ENCODE peak calls at places on chromosome X, in six cellular contexts. Q, D, H, L, V and C are unnamed samples.

GRCh38 chrX:151176351-151176750 is at the start of gene GPR50:
- DNase-seq in Q (no peak), D (no peak), H (no peak), L (no peak), V (no peak), C (no peak)

GRCh38 chrX:72080150-72080549 is 51.6 kb downstream of the RTL5 start:
- DNase-seq in Q (no peak), D (no peak), H (no peak), L (no peak), V (no peak), C (no peak)

GRCh38 chrX:8607326-8607725 is 124.6 kb downstream of the ANOS1 start:
- DNase-seq in Q (peak), D (no peak), H (no peak), L (peak), V (no peak), C (no peak)

GRCh38 chrX:153398275-153398960 is 2.7 kb downstream of the PNMA6E start:
- DNase-seq in Q (no peak), D (no peak), H (no peak), L (no peak), V (no peak), C (no peak)

GRCh38 chrX:6574762-6575161 is 39.8 kb upstream of the VCX3A start:
- DNase-seq in Q (no peak), D (no peak), H (no peak), L (no peak), V (no peak), C (no peak)

GRCh38 chrX:100642296-100642695 is 1.7 kb upstream of the SRPX2 start:
- DNase-seq in Q (no peak), D (no peak), H (no peak), L (no peak), V (no peak), C (no peak)

GRCh38 chrX:129663171-129663570 is 8.4 kb upstream of the APLN start:
- DNase-seq in Q (no peak), D (no peak), H (no peak), L (no peak), V (no peak), C (no peak)

GRCh38 chrX:121755541-121755940 is 708.1 kb downstream of the GLUD2 start:
- DNase-seq in Q (no peak), D (no peak), H (no peak), L (no peak), V (no peak), C (no peak)

GRCh38 chrX:31340587-31340986 is 268.7 kb upstream of the FTHL17 start:
- DNase-seq in Q (no peak), D (no peak), H (no peak), L (no peak), V (no peak), C (no peak)

GRCh38 chrX:50618788-50619558 is 148.3 kb upstream of the DGKK start:
- DNase-seq in Q (no peak), D (no peak), H (no peak), L (no peak), V (no peak), C (no peak)

GRCh38 chrX:80765226-80765625 is 44.5 kb downstream of the BRWD3 start:
- DNase-seq in Q (peak), D (no peak), H (no peak), L (peak), V (no peak), C (no peak)

GRCh38 chrX:115373308-115373707 is 83.8 kb downstream of the LUZP4 start:
- DNase-seq in Q (no peak), D (no peak), H (no peak), L (no peak), V (no peak), C (no peak)

GRCh38 chrX:53073115-53073581 is 9.0 kb upstream of the TSPYL2 start:
- DNase-seq in Q (no peak), D (no peak), H (no peak), L (no peak), V (no peak), C (no peak)

GRCh38 chrX:123736333-123736921 is 3.6 kb upstream of the THOC2 start:
- DNase-seq in Q (no peak), D (no peak), H (no peak), L (no peak), V (no peak), C (no peak)

GRCh38 chrX:13254870-13255269 is 65.0 kb downstream of the ATXN3L start:
- DNase-seq in Q (no peak), D (no peak), H (no peak), L (no peak), V (no peak), C (no peak)

GRCh38 chrX:110284159-110284558 is 33.7 kb downstream of the AMMECR1 start:
- DNase-seq in Q (no peak), D (no peak), H (no peak), L (peak), V (no peak), C (no peak)

GRCh38 chrX:54481751-54482150 is 14.3 kb downstream of the FGD1 start:
- DNase-seq in Q (no peak), D (no peak), H (no peak), L (no peak), V (no peak), C (no peak)

GRCh38 chrX:84046403-84046984 is 141.5 kb downstream of the RPS6KA6 start:
- DNase-seq in Q (peak), D (no peak), H (no peak), L (peak), V (no peak), C (no peak)

GRCh38 chrX:45959567-45959966 is 585.7 kb downstream of the ZNF674 start:
- DNase-seq in Q (no peak), D (no peak), H (no peak), L (no peak), V (no peak), C (peak)

GRCh38 chrX:115584715-115585114 is 23.7 kb downstream of the PLS3 start:
- DNase-seq in Q (no peak), D (no peak), H (no peak), L (no peak), V (no peak), C (no peak)

GRCh38 chrX:145818522-145819075 is 970 bp downstream of the SLITRK2 start:
- DNase-seq in Q (no peak), D (no peak), H (no peak), L (no peak), V (no peak), C (no peak)

GRCh38 chrX:154458954-154459829 is 1.1 kb downstream of the PLXNA3 start:
- DNase-seq in Q (no peak), D (peak), H (no peak), L (no peak), V (peak), C (no peak)

GRCh38 chrX:150146271-150146888 is 208.1 kb upstream of the EOLA2 start:
- DNase-seq in Q (no peak), D (peak), H (no peak), L (no peak), V (no peak), C (no peak)

GRCh38 chrX:389021-389441 is 2.3 kb upstream of the PPP2R3B start:
- DNase-seq in Q (no peak), D (no peak), H (no peak), L (no peak), V (no peak), C (no peak)
- H3K27ac ChIP-seq in Q (no peak), D (no peak), H (no peak), L (no peak), V (no peak), C (no peak)

GRCh38 chrX:15301924-15302323 is 13.5 kb downstream of the ASB11 start:
- DNase-seq in Q (peak), D (peak), H (peak), L (no peak), V (peak), C (no peak)
- H3K27ac ChIP-seq in Q (no peak), D (peak), H (peak), L (no peak), V (peak), C (peak)

GRCh38 chrX:43661521-43662240 is 5.6 kb downstream of the MAOA start:
- DNase-seq in Q (no peak), D (no peak), H (no peak), L (no peak), V (no peak), C (no peak)

GRCh38 chrX:43654431-43655150 is 1.5 kb upstream of the MAOA start:
- DNase-seq in Q (peak), D (peak), H (peak), L (peak), V (peak), C (peak)

GRCh38 chrX:43655151-43655676 is 885 bp upstream of the MAOA start:
- DNase-seq in Q (no peak), D (peak), H (peak), L (peak), V (peak), C (no peak)

DNA sequence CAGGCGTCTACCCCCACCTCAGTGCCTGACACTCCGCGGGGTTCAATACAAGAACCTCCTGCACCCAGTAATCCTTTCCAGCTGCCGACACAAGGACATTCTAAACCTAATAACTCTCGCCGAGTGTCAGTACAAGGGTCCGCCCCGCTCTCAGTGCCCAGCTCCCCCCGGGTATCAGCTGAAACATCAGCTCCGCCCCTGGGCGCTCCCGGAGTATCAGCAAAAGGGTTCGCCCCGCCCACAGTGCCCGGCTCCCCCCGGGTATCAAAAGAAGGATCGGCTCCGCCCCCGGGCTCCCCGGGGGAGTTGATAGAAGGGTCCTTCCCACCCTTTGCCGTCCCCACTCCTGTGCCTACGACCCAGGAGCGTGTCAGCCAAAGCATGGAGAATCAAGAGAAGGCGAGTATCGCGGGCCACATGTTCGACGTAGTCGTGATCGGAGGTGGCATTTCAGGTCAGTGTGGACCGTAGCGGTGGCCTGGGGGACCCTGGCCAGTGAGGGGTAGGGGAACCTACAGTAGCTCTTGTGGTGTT is at the start of gene MAOA:
- DNase-seq in Q (no peak), D (peak), H (peak), L (peak), V (peak), C (peak)
- H3K27ac ChIP-seq in Q (peak), D (peak), H (peak), L (peak), V (peak), C (peak)

GRCh38 chrX:19810370-19810769 is 77.0 kb downstream of the SH3KBP1 start:
- DNase-seq in Q (no peak), D (no peak), H (no peak), L (no peak), V (no peak), C (no peak)

GRCh38 chrX:19804168-19804567 is 83.2 kb downstream of the SH3KBP1 start:
- DNase-seq in Q (no peak), D (no peak), H (no peak), L (no peak), V (no peak), C (no peak)

GRCh38 chrX:19807414-19807813 is 80.0 kb downstream of the SH3KBP1 start:
- DNase-seq in Q (no peak), D (no peak), H (no peak), L (no peak), V (no peak), C (no peak)

GRCh38 chrX:19800821-19801220 is 86.6 kb downstream of the SH3KBP1 start:
- DNase-seq in Q (no peak), D (no peak), H (no peak), L (no peak), V (no peak), C (no peak)

GRCh38 chrX:19805054-19805690 is 82.2 kb downstream of the SH3KBP1 start:
- DNase-seq in Q (no peak), D (no peak), H (no peak), L (no peak), V (no peak), C (no peak)
- H3K27ac ChIP-seq in Q (no peak), D (no peak), H (no peak), L (no peak), V (no peak), C (no peak)

GRCh38 chrX:19772306-19772705 is 115.1 kb downstream of the SH3KBP1 start:
- DNase-seq in Q (no peak), D (no peak), H (no peak), L (no peak), V (no peak), C (no peak)
- H3K27ac ChIP-seq in Q (no peak), D (peak), H (peak), L (no peak), V (peak), C (peak)

GRCh38 chrX:102155806-102156179 is at the start of gene BEX5:
- DNase-seq in Q (no peak), D (peak), H (peak), L (peak), V (peak), C (peak)
- H3K27ac ChIP-seq in Q (no peak), D (no peak), H (no peak), L (no peak), V (no peak), C (no peak)

DNA sequence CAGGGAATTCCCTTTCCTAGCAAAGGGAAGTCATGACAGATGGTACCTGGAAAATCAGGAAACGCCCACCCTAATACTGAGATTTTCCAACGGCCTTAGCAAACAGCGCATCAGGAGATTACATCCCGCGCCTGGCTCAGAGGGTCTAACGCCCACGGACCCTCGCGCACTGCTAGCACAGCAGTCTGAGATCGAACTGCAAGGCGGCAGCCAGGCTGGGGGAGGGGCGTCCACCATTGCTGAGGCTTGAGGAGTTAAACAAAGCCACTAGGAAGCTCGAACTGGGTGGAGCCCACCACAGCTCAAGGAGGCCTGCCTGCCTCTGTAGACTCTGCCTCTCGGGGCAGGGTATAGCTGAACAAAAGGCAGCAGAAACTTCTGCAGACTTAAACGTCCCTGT is 507.7 kb downstream of the ZIC3 start:
- DNase-seq in Q (no peak), D (no peak), H (no peak), L (no peak), V (no peak), C (no peak)
- H3K27ac ChIP-seq in Q (no peak), D (no peak), H (no peak), L (no peak), V (no peak), C (no peak)

GRCh38 chrX:55490121-55490520 is 473 bp upstream of the USP51 start:
- DNase-seq in Q (no peak), D (no peak), H (no peak), L (no peak), V (no peak), C (no peak)

GRCh38 chrX:55489315-55490009 is at the start of gene USP51:
- DNase-seq in Q (no peak), D (peak), H (peak), L (no peak), V (peak), C (peak)

GRCh38 chrX:55488268-55488558 is 1.4 kb downstream of the USP51 start:
- DNase-seq in Q (no peak), D (no peak), H (no peak), L (no peak), V (no peak), C (no peak)

GRCh38 chrX:55487143-55487542 is 2.5 kb downstream of the USP51 start:
- DNase-seq in Q (no peak), D (no peak), H (no peak), L (no peak), V (no peak), C (no peak)

GRCh38 chrX:55488559-55489314 is 911 bp downstream of the USP51 start:
- DNase-seq in Q (no peak), D (peak), H (peak), L (peak), V (peak), C (peak)
- H3K27ac ChIP-seq in Q (no peak), D (peak), H (peak), L (peak), V (peak), C (peak)

GRCh38 chrX:1308476-1308875 is 28.1 kb upstream of the IL3RA start:
- DNase-seq in Q (no peak), D (no peak), H (no peak), L (no peak), V (no peak), C (no peak)
- H3K27ac ChIP-seq in Q (no peak), D (no peak), H (no peak), L (no peak), V (no peak), C (no peak)